ENCODE peak calls at places on chromosome 1, in four cellular contexts. One of them, this sample, is unnamed.

GRCh38 chr1:154520333-154520732 is 18.1 kb upstream of the SHE start:
- DNase-seq in astrocyte: no peak
- DNase-seq in effector memory CD4-positive, alpha-beta T cell: no peak
- DNase-seq in DND-41: no peak
- DNase-seq in this sample: peak; percentile 13

GRCh38 chr1:2326524-2326923 is 64.8 kb downstream of the MORN1 start:
- DNase-seq in effector memory CD4-positive, alpha-beta T cell: no peak
- DNase-seq in DND-41: no peak
- DNase-seq in astrocyte: no peak
- DNase-seq in this sample: no peak

GRCh38 chr1:34162852-34163766 is 1.9 kb downstream of the CSMD2 start:
- DNase-seq in astrocyte: peak; percentile 95
- DNase-seq in DND-41: no peak
- DNase-seq in effector memory CD4-positive, alpha-beta T cell: no peak
- DNase-seq in this sample: peak; percentile 61

GRCh38 chr1:23242414-23242813 is 25.1 kb upstream of the HTR1D start:
- DNase-seq in DND-41: no peak
- DNase-seq in astrocyte: no peak
- DNase-seq in effector memory CD4-positive, alpha-beta T cell: no peak
- DNase-seq in this sample: no peak

GRCh38 chr1:117669572-117669971 is 63.7 kb downstream of the TENT5C start:
- DNase-seq in DND-41: no peak
- DNase-seq in astrocyte: no peak
- DNase-seq in effector memory CD4-positive, alpha-beta T cell: no peak
- DNase-seq in this sample: no peak

GRCh38 chr1:205811660-205812059 is 1.3 kb downstream of the SLC41A1 start:
- DNase-seq in astrocyte: no peak
- DNase-seq in DND-41: no peak
- DNase-seq in effector memory CD4-positive, alpha-beta T cell: no peak
- DNase-seq in this sample: peak; percentile 5

GRCh38 chr1:213996320-213997022 is 8.7 kb downstream of the PROX1 start:
- DNase-seq in effector memory CD4-positive, alpha-beta T cell: no peak
- DNase-seq in astrocyte: no peak
- DNase-seq in DND-41: no peak
- DNase-seq in this sample: no peak

GRCh38 chr1:201328576-201328975 is 45.3 kb downstream of the PKP1 start:
- DNase-seq in DND-41: no peak
- DNase-seq in astrocyte: no peak
- DNase-seq in effector memory CD4-positive, alpha-beta T cell: no peak
- DNase-seq in this sample: no peak

GRCh38 chr1:222167111-222167510 is 380.8 kb downstream of the HHIPL2 start:
- DNase-seq in astrocyte: peak; percentile 92
- DNase-seq in effector memory CD4-positive, alpha-beta T cell: no peak
- DNase-seq in DND-41: peak; percentile 20
- DNase-seq in this sample: peak; percentile 27

GRCh38 chr1:208318150-208318734 is 74.1 kb upstream of the PLXNA2 start:
- DNase-seq in DND-41: no peak
- DNase-seq in astrocyte: no peak
- DNase-seq in effector memory CD4-positive, alpha-beta T cell: no peak
- DNase-seq in this sample: no peak

GRCh38 chr1:17212487-17213121 is 7.7 kb downstream of the PADI1 start:
- DNase-seq in astrocyte: peak; percentile 78
- DNase-seq in DND-41: peak; percentile 88
- DNase-seq in effector memory CD4-positive, alpha-beta T cell: peak; percentile 47
- DNase-seq in this sample: peak; percentile 65

GRCh38 chr1:19456915-19457554 is 28.3 kb downstream of the CAPZB start:
- DNase-seq in effector memory CD4-positive, alpha-beta T cell: no peak
- DNase-seq in DND-41: no peak
- DNase-seq in astrocyte: peak; percentile 72
- DNase-seq in this sample: no peak

GRCh38 chr1:31624354-31625179 is 7.1 kb downstream of the HCRTR1 start:
- DNase-seq in DND-41: peak; percentile 16
- DNase-seq in effector memory CD4-positive, alpha-beta T cell: no peak
- DNase-seq in astrocyte: no peak
- DNase-seq in this sample: no peak
- H3K27ac ChIP-seq in DND-41: no peak overlapping the region
- H3K27ac ChIP-seq in effector memory CD4-positive, alpha-beta T cell: no peak overlapping the region
- H3K27ac ChIP-seq in astrocyte: no peak overlapping the region
- H3K27ac ChIP-seq in this sample: no peak overlapping the region

GRCh38 chr1:41799205-41799604 is 119.5 kb downstream of the HIVEP3 start:
- DNase-seq in DND-41: no peak
- DNase-seq in effector memory CD4-positive, alpha-beta T cell: no peak
- DNase-seq in astrocyte: no peak
- DNase-seq in this sample: no peak
- H3K27ac ChIP-seq in DND-41: no peak overlapping the region
- H3K27ac ChIP-seq in effector memory CD4-positive, alpha-beta T cell: no peak overlapping the region
- H3K27ac ChIP-seq in astrocyte: no peak overlapping the region
- H3K27ac ChIP-seq in this sample: no peak overlapping the region

DNA sequence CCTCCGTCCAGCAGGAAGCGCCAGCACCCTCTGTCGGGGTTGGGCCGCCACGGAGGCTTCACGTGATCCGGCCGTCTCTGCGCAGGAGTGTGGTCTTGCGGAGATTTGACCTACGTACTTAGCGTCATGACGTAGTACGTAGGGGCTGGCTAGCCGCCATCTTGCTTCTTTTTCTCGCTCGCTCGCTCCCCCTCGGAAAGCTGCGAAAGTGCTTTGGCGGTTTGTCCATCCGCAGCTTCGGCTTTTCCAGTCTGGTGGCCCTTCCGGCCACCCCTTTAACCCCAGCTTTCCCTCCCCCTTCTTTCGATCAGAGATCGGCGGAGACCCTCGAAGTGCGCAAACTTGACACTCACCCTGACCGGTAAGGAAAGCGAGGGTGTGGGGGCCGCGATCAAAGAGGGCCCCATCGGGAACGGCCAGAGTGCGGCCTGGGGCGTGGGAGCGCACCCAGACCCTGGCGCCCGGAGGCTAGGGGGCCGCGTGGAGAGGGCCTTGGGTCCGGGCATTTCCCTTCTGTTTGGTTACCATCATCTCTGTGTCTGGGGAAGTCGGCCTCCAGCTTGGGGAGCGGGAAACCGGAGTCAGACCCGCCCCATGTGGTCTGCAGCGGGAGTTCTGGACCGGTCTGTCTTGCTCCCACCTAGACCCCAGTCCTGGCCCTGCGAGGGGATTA is at the start of gene PRRC2C:
- DNase-seq in effector memory CD4-positive, alpha-beta T cell: peak; percentile 89
- DNase-seq in DND-41: peak; percentile 94
- DNase-seq in astrocyte: peak; percentile 93
- DNase-seq in this sample: peak; percentile 97
- H3K27ac ChIP-seq in effector memory CD4-positive, alpha-beta T cell: peak within 1 kb of the TSS; percentile 100
- H3K27ac ChIP-seq in DND-41: peak within 1 kb of the TSS; percentile 82
- H3K27ac ChIP-seq in astrocyte: peak within 1 kb of the TSS; percentile 99
- H3K27ac ChIP-seq in this sample: peak within 1 kb of the TSS; percentile 91

GRCh38 chr1:26286064-26286416 is 6.2 kb downstream of the SH3BGRL3 start:
- DNase-seq in effector memory CD4-positive, alpha-beta T cell: no peak
- DNase-seq in DND-41: no peak
- DNase-seq in astrocyte: no peak
- DNase-seq in this sample: no peak
- H3K27ac ChIP-seq in effector memory CD4-positive, alpha-beta T cell: peak overlapping the region; percentile 89
- H3K27ac ChIP-seq in DND-41: peak overlapping the region; percentile 93
- H3K27ac ChIP-seq in astrocyte: no peak overlapping the region
- H3K27ac ChIP-seq in this sample: no peak overlapping the region

DNA sequence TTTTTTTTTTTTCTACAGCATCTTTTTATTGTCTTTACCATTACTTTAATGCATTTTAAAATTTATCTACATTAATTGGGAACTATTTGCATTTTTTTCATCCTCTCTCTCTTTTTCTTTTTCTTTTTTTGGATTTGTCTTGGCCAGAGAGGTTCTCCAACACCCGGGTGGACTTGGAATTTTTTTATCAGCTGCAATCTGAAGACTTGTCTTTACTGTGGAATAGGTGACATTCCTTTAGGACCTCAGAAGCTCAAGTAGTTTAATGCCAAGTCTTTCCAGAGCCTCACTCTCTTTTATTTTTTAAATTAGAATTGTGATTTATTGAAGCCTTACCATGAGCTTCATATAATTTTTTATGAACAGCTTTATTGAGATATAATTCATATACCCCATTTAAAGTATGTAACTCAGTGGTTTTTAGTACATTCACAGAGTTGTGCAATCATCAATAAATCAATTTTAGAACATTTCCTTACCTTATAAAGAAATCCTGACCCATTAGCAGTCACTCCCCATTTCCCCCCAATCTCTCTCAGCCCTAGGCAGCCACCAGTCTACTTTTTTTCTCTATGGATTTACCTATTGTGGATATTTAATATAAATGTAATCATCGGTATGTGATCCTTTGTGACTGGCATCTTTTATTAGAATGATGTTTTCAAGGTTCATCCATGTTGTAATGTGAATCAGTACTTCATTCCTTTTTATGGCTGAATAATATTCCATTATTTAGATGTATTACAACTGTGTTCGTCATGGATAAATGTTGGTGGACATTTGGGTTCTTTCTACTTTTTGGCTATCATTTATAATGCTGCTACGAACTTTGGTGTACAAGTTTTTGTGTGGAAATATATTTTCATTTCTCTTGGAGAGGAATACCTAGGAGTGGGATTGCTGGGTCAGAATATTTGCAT is 6.2 kb downstream of the TUFT1 start:
- DNase-seq in effector memory CD4-positive, alpha-beta T cell: no peak
- DNase-seq in astrocyte: no peak
- DNase-seq in DND-41: no peak
- DNase-seq in this sample: no peak
- H3K27ac ChIP-seq in effector memory CD4-positive, alpha-beta T cell: no peak overlapping the region
- H3K27ac ChIP-seq in astrocyte: peak overlapping the region; percentile 35
- H3K27ac ChIP-seq in DND-41: no peak overlapping the region
- H3K27ac ChIP-seq in this sample: no peak overlapping the region